ENCODE peak calls at places on chromosomes 3 and 15, in eight cellular contexts. One of them, this sample, is unnamed.
A peak's percentile ranks its signal among the peaks of the same experiment; 100 is the strongest.

GRCh38 chr3:157336252-157337009 is 100.2 kb upstream of the PTX3 start:
- DNase-seq in CD8-positive, alpha-beta T cell: no peak
- DNase-seq in upper lobe of right lung: no peak
- DNase-seq in suprapubic skin: no peak
- DNase-seq in adrenal gland: no peak
- DNase-seq in fibroblast of mammary gland: peak; percentile 16
- DNase-seq in fibroblast of the aortic adventitia: no peak
- DNase-seq in HCT116: no peak
- DNase-seq in this sample: no peak

GRCh38 chr15:48682949-48683651 is 37.6 kb upstream of the FBN1 start:
- DNase-seq in HCT116: no peak
- DNase-seq in suprapubic skin: peak; percentile 69
- DNase-seq in CD8-positive, alpha-beta T cell: no peak
- DNase-seq in fibroblast of mammary gland: peak; percentile 94
- DNase-seq in adrenal gland: peak; percentile 67
- DNase-seq in fibroblast of the aortic adventitia: peak; percentile 91
- DNase-seq in upper lobe of right lung: no peak
- DNase-seq in this sample: peak; percentile 85

GRCh38 chr15:74845208-74845568 is 2.2 kb upstream of the ULK3 start:
- DNase-seq in suprapubic skin: no peak
- DNase-seq in HCT116: no peak
- DNase-seq in adrenal gland: no peak
- DNase-seq in upper lobe of right lung: no peak
- DNase-seq in fibroblast of mammary gland: no peak
- DNase-seq in fibroblast of the aortic adventitia: no peak
- DNase-seq in CD8-positive, alpha-beta T cell: peak; percentile 19
- DNase-seq in this sample: no peak

GRCh38 chr3:24259901-24260512 is 234.6 kb downstream of the THRB start:
- DNase-seq in upper lobe of right lung: no peak
- DNase-seq in fibroblast of the aortic adventitia: peak; percentile 71
- DNase-seq in HCT116: no peak
- DNase-seq in CD8-positive, alpha-beta T cell: no peak
- DNase-seq in adrenal gland: peak; percentile 80
- DNase-seq in fibroblast of mammary gland: peak; percentile 32
- DNase-seq in suprapubic skin: no peak
- DNase-seq in this sample: peak; percentile 72

GRCh38 chr3:66152336-66152735 is 68.5 kb upstream of the SLC25A26 start:
- DNase-seq in HCT116: no peak
- DNase-seq in adrenal gland: no peak
- DNase-seq in fibroblast of mammary gland: no peak
- DNase-seq in CD8-positive, alpha-beta T cell: no peak
- DNase-seq in upper lobe of right lung: no peak
- DNase-seq in fibroblast of the aortic adventitia: no peak
- DNase-seq in suprapubic skin: no peak
- DNase-seq in this sample: no peak

GRCh38 chr3:189308594-189308993 is 136.8 kb downstream of the TPRG1 start:
- DNase-seq in upper lobe of right lung: no peak
- DNase-seq in adrenal gland: no peak
- DNase-seq in fibroblast of mammary gland: peak; percentile 5
- DNase-seq in CD8-positive, alpha-beta T cell: no peak
- DNase-seq in HCT116: no peak
- DNase-seq in fibroblast of the aortic adventitia: no peak
- DNase-seq in suprapubic skin: no peak
- DNase-seq in this sample: no peak

GRCh38 chr15:51312132-51312531 is 26.3 kb downstream of the CYP19A1 start:
- DNase-seq in adrenal gland: no peak
- DNase-seq in fibroblast of the aortic adventitia: peak; percentile 60
- DNase-seq in upper lobe of right lung: no peak
- DNase-seq in CD8-positive, alpha-beta T cell: no peak
- DNase-seq in HCT116: no peak
- DNase-seq in fibroblast of mammary gland: peak; percentile 41
- DNase-seq in suprapubic skin: no peak
- DNase-seq in this sample: peak; percentile 66

GRCh38 chr3:107987036-107987557 is 103.7 kb downstream of the CD47 start:
- DNase-seq in upper lobe of right lung: no peak
- DNase-seq in fibroblast of mammary gland: peak; percentile 98
- DNase-seq in HCT116: peak; percentile 24
- DNase-seq in fibroblast of the aortic adventitia: peak; percentile 100
- DNase-seq in CD8-positive, alpha-beta T cell: no peak
- DNase-seq in adrenal gland: peak; percentile 87
- DNase-seq in suprapubic skin: peak; percentile 92
- DNase-seq in this sample: peak; percentile 99

GRCh38 chr3:100634493-100635272 is 25.3 kb downstream of the ADGRG7 start:
- DNase-seq in suprapubic skin: no peak
- DNase-seq in fibroblast of mammary gland: peak; percentile 42
- DNase-seq in CD8-positive, alpha-beta T cell: no peak
- DNase-seq in upper lobe of right lung: no peak
- DNase-seq in adrenal gland: no peak
- DNase-seq in fibroblast of the aortic adventitia: peak; percentile 32
- DNase-seq in HCT116: peak; percentile 31
- DNase-seq in this sample: peak; percentile 43
- H3K4me3 ChIP-seq in suprapubic skin: no peak overlapping the region
- H3K4me3 ChIP-seq in fibroblast of mammary gland: no peak overlapping the region
- H3K4me3 ChIP-seq in CD8-positive, alpha-beta T cell: no peak overlapping the region
- H3K4me3 ChIP-seq in upper lobe of right lung: no peak overlapping the region
- H3K4me3 ChIP-seq in adrenal gland: no peak overlapping the region
- H3K4me3 ChIP-seq in fibroblast of the aortic adventitia: no peak overlapping the region
- H3K4me3 ChIP-seq in HCT116: no peak overlapping the region
- H3K4me3 ChIP-seq in this sample: no peak overlapping the region

GRCh38 chr15:70856177-70856883 is 2.4 kb upstream of the LARP6 start:
- DNase-seq in fibroblast of the aortic adventitia: peak; percentile 73
- DNase-seq in adrenal gland: no peak
- DNase-seq in HCT116: no peak
- DNase-seq in suprapubic skin: no peak
- DNase-seq in fibroblast of mammary gland: peak; percentile 34
- DNase-seq in CD8-positive, alpha-beta T cell: no peak
- DNase-seq in upper lobe of right lung: no peak
- DNase-seq in this sample: no peak

GRCh38 chr15:70853855-70854668 is at the start of gene LARP6:
- DNase-seq in upper lobe of right lung: no peak
- DNase-seq in fibroblast of the aortic adventitia: peak; percentile 30
- DNase-seq in adrenal gland: peak; percentile 45
- DNase-seq in suprapubic skin: peak; percentile 75
- DNase-seq in fibroblast of mammary gland: no peak
- DNase-seq in HCT116: no peak
- DNase-seq in CD8-positive, alpha-beta T cell: no peak
- DNase-seq in this sample: peak; percentile 45

GRCh38 chr15:70855764-70856163 is 1.8 kb upstream of the LARP6 start:
- DNase-seq in suprapubic skin: no peak
- DNase-seq in HCT116: no peak
- DNase-seq in fibroblast of the aortic adventitia: no peak
- DNase-seq in CD8-positive, alpha-beta T cell: no peak
- DNase-seq in fibroblast of mammary gland: no peak
- DNase-seq in upper lobe of right lung: no peak
- DNase-seq in adrenal gland: no peak
- DNase-seq in this sample: no peak

GRCh38 chr15:70853270-70853854 is 595 bp downstream of the LARP6 start:
- DNase-seq in upper lobe of right lung: no peak
- DNase-seq in suprapubic skin: no peak
- DNase-seq in fibroblast of the aortic adventitia: peak; percentile 83
- DNase-seq in CD8-positive, alpha-beta T cell: no peak
- DNase-seq in HCT116: no peak
- DNase-seq in adrenal gland: peak; percentile 18
- DNase-seq in fibroblast of mammary gland: peak; percentile 50
- DNase-seq in this sample: peak; percentile 88

GRCh38 chr15:70854669-70854976 is 666 bp upstream of the LARP6 start:
- DNase-seq in fibroblast of the aortic adventitia: peak; percentile 72
- DNase-seq in HCT116: no peak
- DNase-seq in suprapubic skin: no peak
- DNase-seq in upper lobe of right lung: no peak
- DNase-seq in fibroblast of mammary gland: peak; percentile 81
- DNase-seq in CD8-positive, alpha-beta T cell: no peak
- DNase-seq in adrenal gland: no peak
- DNase-seq in this sample: peak; percentile 72
- TF ChIP-seq CTCF in fibroblast of the aortic adventitia: peak; percentile 41
- TF ChIP-seq CTCF in HCT116: no peak
- TF ChIP-seq CTCF in suprapubic skin: no peak
- TF ChIP-seq CTCF in upper lobe of right lung: no peak
- TF ChIP-seq CTCF in fibroblast of mammary gland: peak; percentile 35
- TF ChIP-seq CTCF in CD8-positive, alpha-beta T cell: no peak
- TF ChIP-seq CTCF in adrenal gland: no peak
- TF ChIP-seq CTCF in this sample: peak; percentile 30

GRCh38 chr3:84965141-84965540 is 6.4 kb downstream of the CADM2 start:
- DNase-seq in fibroblast of mammary gland: no peak
- DNase-seq in CD8-positive, alpha-beta T cell: no peak
- DNase-seq in adrenal gland: no peak
- DNase-seq in fibroblast of the aortic adventitia: no peak
- DNase-seq in suprapubic skin: no peak
- DNase-seq in upper lobe of right lung: no peak
- DNase-seq in HCT116: no peak
- DNase-seq in this sample: peak; percentile 89
- H3K4me3 ChIP-seq in fibroblast of mammary gland: no peak overlapping the region
- H3K4me3 ChIP-seq in CD8-positive, alpha-beta T cell: no peak overlapping the region
- H3K4me3 ChIP-seq in adrenal gland: no peak overlapping the region
- H3K4me3 ChIP-seq in fibroblast of the aortic adventitia: no peak overlapping the region
- H3K4me3 ChIP-seq in suprapubic skin: no peak overlapping the region
- H3K4me3 ChIP-seq in upper lobe of right lung: no peak overlapping the region
- H3K4me3 ChIP-seq in HCT116: no peak overlapping the region
- H3K4me3 ChIP-seq in this sample: no peak overlapping the region

GRCh38 chr3:168863561-168863960 is 767.8 kb upstream of the GOLIM4 start:
- DNase-seq in adrenal gland: no peak
- DNase-seq in suprapubic skin: no peak
- DNase-seq in fibroblast of mammary gland: no peak
- DNase-seq in CD8-positive, alpha-beta T cell: no peak
- DNase-seq in upper lobe of right lung: no peak
- DNase-seq in HCT116: no peak
- DNase-seq in fibroblast of the aortic adventitia: no peak
- DNase-seq in this sample: no peak
- TF ChIP-seq CTCF in adrenal gland: no peak
- TF ChIP-seq CTCF in suprapubic skin: no peak
- TF ChIP-seq CTCF in fibroblast of mammary gland: no peak
- TF ChIP-seq CTCF in CD8-positive, alpha-beta T cell: no peak
- TF ChIP-seq CTCF in upper lobe of right lung: no peak
- TF ChIP-seq CTCF in HCT116: no peak
- TF ChIP-seq CTCF in fibroblast of the aortic adventitia: no peak
- TF ChIP-seq CTCF in this sample: no peak

DNA sequence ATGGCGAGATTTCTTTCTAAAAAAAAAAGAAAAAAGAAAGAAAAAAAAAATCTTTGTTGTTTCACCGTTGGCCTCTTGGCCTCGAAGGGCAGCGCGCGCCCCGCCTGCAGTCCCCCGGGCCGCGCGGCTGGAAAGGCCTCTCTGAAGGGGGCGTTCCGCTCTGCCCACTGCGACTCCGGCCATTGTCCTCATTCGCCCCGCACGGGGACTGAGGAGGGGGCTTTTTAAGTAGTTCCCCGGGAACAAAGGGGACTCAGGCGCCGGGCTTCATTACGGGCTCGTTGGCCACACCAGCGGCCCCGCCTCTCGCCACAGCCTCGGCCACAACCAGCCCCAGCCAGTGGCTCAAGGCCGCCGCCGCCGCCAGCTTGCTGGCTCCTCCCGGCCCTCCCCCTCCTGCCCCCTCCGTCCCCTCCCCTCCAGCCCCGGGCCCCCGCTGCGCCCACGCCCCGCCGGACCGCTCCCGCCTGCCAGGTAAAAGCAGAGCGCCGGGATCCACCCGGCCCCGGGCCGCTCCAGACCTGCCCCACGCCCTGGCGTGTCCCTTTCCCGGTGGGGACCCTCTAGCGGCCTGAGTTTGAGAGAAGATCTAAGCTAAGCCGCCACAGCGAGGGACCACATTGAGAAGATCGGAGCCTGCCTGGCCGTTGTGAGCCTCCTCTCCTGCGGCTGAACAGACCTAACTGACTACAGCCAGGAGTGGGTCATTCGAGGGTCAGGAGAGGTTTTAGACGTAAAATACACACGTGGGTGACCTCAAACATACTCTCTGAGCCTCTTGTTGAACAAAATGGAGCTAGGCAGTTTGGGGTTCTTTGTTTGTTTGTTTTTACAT is 54.1 kb downstream of the CPN2 start:
- DNase-seq in upper lobe of right lung: peak; percentile 79
- DNase-seq in suprapubic skin: peak; percentile 63
- DNase-seq in HCT116: peak; percentile 22
- DNase-seq in CD8-positive, alpha-beta T cell: no peak
- DNase-seq in fibroblast of mammary gland: no peak
- DNase-seq in fibroblast of the aortic adventitia: no peak
- DNase-seq in adrenal gland: peak; percentile 89
- DNase-seq in this sample: peak; percentile 43
- H3K4me3 ChIP-seq in upper lobe of right lung: peak overlapping the region; percentile 32
- H3K4me3 ChIP-seq in suprapubic skin: peak overlapping the region; percentile 44
- H3K4me3 ChIP-seq in HCT116: peak overlapping the region; percentile 33
- H3K4me3 ChIP-seq in CD8-positive, alpha-beta T cell: no peak overlapping the region
- H3K4me3 ChIP-seq in fibroblast of mammary gland: peak overlapping the region; percentile 19
- H3K4me3 ChIP-seq in fibroblast of the aortic adventitia: peak overlapping the region; percentile 31
- H3K4me3 ChIP-seq in adrenal gland: no peak overlapping the region
- H3K4me3 ChIP-seq in this sample: peak overlapping the region; percentile 52